ENCODE peak calls at places on chromosomes 11 and 22, in five cellular contexts. One of them, this sample, is unnamed.

GRCh38 chr11:359181-359714 is 10.1 kb upstream of the B4GALNT4 start:
- DNase-seq in NCI-H1436: no peak
- DNase-seq in stomach: no peak
- DNase-seq in omental fat pad: no peak
- DNase-seq in naive thymus-derived CD4-positive, alpha-beta T cell: no peak
- DNase-seq in this sample: no peak

GRCh38 chr11:69801513-69802335 is 17.5 kb downstream of the FGF3 start:
- DNase-seq in NCI-H1436: no peak
- DNase-seq in stomach: peak
- DNase-seq in omental fat pad: no peak
- DNase-seq in naive thymus-derived CD4-positive, alpha-beta T cell: peak
- DNase-seq in this sample: peak

GRCh38 chr11:104333977-104334376 is 170.0 kb upstream of the PDGFD start:
- DNase-seq in NCI-H1436: no peak
- DNase-seq in stomach: no peak
- DNase-seq in omental fat pad: no peak
- DNase-seq in naive thymus-derived CD4-positive, alpha-beta T cell: no peak
- DNase-seq in this sample: no peak

GRCh38 chr11:6200975-6201374 is 2.0 kb downstream of the OR52W1 start:
- DNase-seq in NCI-H1436: no peak
- DNase-seq in stomach: peak
- DNase-seq in omental fat pad: peak
- DNase-seq in naive thymus-derived CD4-positive, alpha-beta T cell: no peak
- DNase-seq in this sample: no peak

GRCh38 chr22:19632671-19633148 is 81.6 kb upstream of the SEPTIN5 start:
- DNase-seq in NCI-H1436: no peak
- DNase-seq in stomach: no peak
- DNase-seq in omental fat pad: no peak
- DNase-seq in naive thymus-derived CD4-positive, alpha-beta T cell: no peak
- DNase-seq in this sample: no peak

GRCh38 chr11:32809313-32809712 is 14.9 kb upstream of the CCDC73 start:
- DNase-seq in NCI-H1436: peak
- DNase-seq in stomach: peak
- DNase-seq in omental fat pad: peak
- DNase-seq in naive thymus-derived CD4-positive, alpha-beta T cell: peak
- DNase-seq in this sample: peak

GRCh38 chr11:115379528-115379927 is 124.7 kb downstream of the CADM1 start:
- DNase-seq in NCI-H1436: no peak
- DNase-seq in stomach: no peak
- DNase-seq in omental fat pad: no peak
- DNase-seq in naive thymus-derived CD4-positive, alpha-beta T cell: no peak
- DNase-seq in this sample: no peak

GRCh38 chr11:65657426-65657825 is 5.3 kb downstream of the RELA start:
- DNase-seq in NCI-H1436: no peak
- DNase-seq in stomach: no peak
- DNase-seq in omental fat pad: no peak
- DNase-seq in naive thymus-derived CD4-positive, alpha-beta T cell: no peak
- DNase-seq in this sample: no peak

GRCh38 chr11:74520316-74520715 is 26.8 kb upstream of the LIPT2 start:
- DNase-seq in NCI-H1436: no peak
- DNase-seq in stomach: no peak
- DNase-seq in omental fat pad: no peak
- DNase-seq in naive thymus-derived CD4-positive, alpha-beta T cell: no peak
- DNase-seq in this sample: no peak

GRCh38 chr22:23790819-23791736 is 4.3 kb downstream of the SMARCB1 start:
- DNase-seq in NCI-H1436: no peak
- DNase-seq in stomach: no peak
- DNase-seq in omental fat pad: no peak
- DNase-seq in naive thymus-derived CD4-positive, alpha-beta T cell: no peak
- DNase-seq in this sample: no peak

GRCh38 chr11:74057251-74058151 is 48.6 kb upstream of the UCP3 start:
- DNase-seq in NCI-H1436: no peak
- DNase-seq in stomach: no peak
- DNase-seq in omental fat pad: no peak
- DNase-seq in naive thymus-derived CD4-positive, alpha-beta T cell: no peak
- DNase-seq in this sample: no peak

GRCh38 chr11:60130496-60130895 is 42.0 kb downstream of the MS4A2 start:
- DNase-seq in NCI-H1436: no peak
- DNase-seq in stomach: no peak
- DNase-seq in omental fat pad: no peak
- DNase-seq in naive thymus-derived CD4-positive, alpha-beta T cell: no peak
- DNase-seq in this sample: peak

GRCh38 chr11:47863893-47864430 is 15.8 kb upstream of the NUP160 start:
- DNase-seq in NCI-H1436: no peak
- DNase-seq in stomach: no peak
- DNase-seq in omental fat pad: no peak
- DNase-seq in naive thymus-derived CD4-positive, alpha-beta T cell: no peak
- DNase-seq in this sample: no peak

GRCh38 chr22:22768885-22769284 is 118.7 kb upstream of the IGLL5 start:
- DNase-seq in NCI-H1436: no peak
- DNase-seq in stomach: no peak
- DNase-seq in omental fat pad: no peak
- DNase-seq in naive thymus-derived CD4-positive, alpha-beta T cell: no peak
- DNase-seq in this sample: no peak

GRCh38 chr22:38829485-38829884 is 14.3 kb downstream of the NPTXR start:
- DNase-seq in NCI-H1436: no peak
- DNase-seq in stomach: no peak
- DNase-seq in omental fat pad: no peak
- DNase-seq in naive thymus-derived CD4-positive, alpha-beta T cell: no peak
- DNase-seq in this sample: no peak

GRCh38 chr11:46223252-46223513 is 54.3 kb upstream of the CREB3L1 start:
- DNase-seq in NCI-H1436: no peak
- DNase-seq in stomach: no peak
- DNase-seq in omental fat pad: no peak
- DNase-seq in naive thymus-derived CD4-positive, alpha-beta T cell: no peak
- DNase-seq in this sample: no peak

GRCh38 chr11:68659158-68659921 is 25.0 kb upstream of the GAL start:
- DNase-seq in NCI-H1436: peak
- DNase-seq in stomach: no peak
- DNase-seq in omental fat pad: peak
- DNase-seq in naive thymus-derived CD4-positive, alpha-beta T cell: no peak
- DNase-seq in this sample: peak

GRCh38 chr22:37824674-37825641 is 1.8 kb downstream of the GALR3 start:
- DNase-seq in NCI-H1436: no peak
- DNase-seq in stomach: no peak
- DNase-seq in omental fat pad: no peak
- DNase-seq in naive thymus-derived CD4-positive, alpha-beta T cell: no peak
- DNase-seq in this sample: no peak

GRCh38 chr11:62613275-62613864 is 313 bp downstream of the ROM1 start:
- DNase-seq in NCI-H1436: no peak
- DNase-seq in stomach: peak
- DNase-seq in omental fat pad: no peak
- DNase-seq in naive thymus-derived CD4-positive, alpha-beta T cell: no peak
- DNase-seq in this sample: no peak

GRCh38 chr11:89498845-89499448 is 7.8 kb upstream of the NOX4 start:
- DNase-seq in NCI-H1436: no peak
- DNase-seq in stomach: no peak
- DNase-seq in omental fat pad: no peak
- DNase-seq in naive thymus-derived CD4-positive, alpha-beta T cell: no peak
- DNase-seq in this sample: no peak

GRCh38 chr11:100515087-100515486 is 172.0 kb upstream of the ARHGAP42 start:
- DNase-seq in NCI-H1436: no peak
- DNase-seq in stomach: no peak
- DNase-seq in omental fat pad: no peak
- DNase-seq in naive thymus-derived CD4-positive, alpha-beta T cell: no peak
- DNase-seq in this sample: no peak

GRCh38 chr22:40031766-40032470 is 37.2 kb downstream of the FAM83F start:
- DNase-seq in NCI-H1436: no peak
- DNase-seq in stomach: no peak
- DNase-seq in omental fat pad: no peak
- DNase-seq in naive thymus-derived CD4-positive, alpha-beta T cell: no peak
- DNase-seq in this sample: no peak

GRCh38 chr11:27018902-27019544 is 21.6 kb upstream of the BBOX1 start:
- DNase-seq in NCI-H1436: no peak
- DNase-seq in stomach: no peak
- DNase-seq in omental fat pad: no peak
- DNase-seq in naive thymus-derived CD4-positive, alpha-beta T cell: no peak
- DNase-seq in this sample: no peak

GRCh38 chr22:36225333-36225922 is 13.9 kb downstream of the APOL2 start:
- DNase-seq in NCI-H1436: no peak
- DNase-seq in stomach: no peak
- DNase-seq in omental fat pad: no peak
- DNase-seq in naive thymus-derived CD4-positive, alpha-beta T cell: no peak
- DNase-seq in this sample: no peak

GRCh38 chr11:76293189-76293631 is 86.9 kb upstream of the WNT11 start:
- DNase-seq in NCI-H1436: no peak
- DNase-seq in stomach: no peak
- DNase-seq in omental fat pad: no peak
- DNase-seq in naive thymus-derived CD4-positive, alpha-beta T cell: no peak
- DNase-seq in this sample: no peak

GRCh38 chr22:17213976-17214375 is 5.3 kb downstream of the ADA2 start:
- DNase-seq in NCI-H1436: no peak
- DNase-seq in stomach: peak
- DNase-seq in omental fat pad: no peak
- DNase-seq in naive thymus-derived CD4-positive, alpha-beta T cell: peak
- DNase-seq in this sample: no peak

GRCh38 chr11:47161134-47161854 is 15.4 kb downstream of the ARFGAP2 start:
- DNase-seq in NCI-H1436: peak
- DNase-seq in stomach: peak
- DNase-seq in omental fat pad: no peak
- DNase-seq in naive thymus-derived CD4-positive, alpha-beta T cell: peak
- DNase-seq in this sample: peak

GRCh38 chr11:36069576-36070214 is 125.8 kb downstream of the LDLRAD3 start:
- DNase-seq in NCI-H1436: no peak
- DNase-seq in stomach: no peak
- DNase-seq in omental fat pad: no peak
- DNase-seq in naive thymus-derived CD4-positive, alpha-beta T cell: no peak
- DNase-seq in this sample: no peak

GRCh38 chr11:2549080-2549479 is 104.3 kb downstream of the KCNQ1 start:
- DNase-seq in NCI-H1436: no peak
- DNase-seq in stomach: no peak
- DNase-seq in omental fat pad: no peak
- DNase-seq in naive thymus-derived CD4-positive, alpha-beta T cell: no peak
- DNase-seq in this sample: no peak

GRCh38 chr11:68950268-68950667 is 30.5 kb downstream of the MRGPRD start:
- DNase-seq in NCI-H1436: no peak
- DNase-seq in stomach: no peak
- DNase-seq in omental fat pad: no peak
- DNase-seq in naive thymus-derived CD4-positive, alpha-beta T cell: no peak
- DNase-seq in this sample: no peak

GRCh38 chr11:57547854-57548377 is 10.5 kb downstream of the SMTNL1 start:
- DNase-seq in NCI-H1436: no peak
- DNase-seq in stomach: no peak
- DNase-seq in omental fat pad: no peak
- DNase-seq in naive thymus-derived CD4-positive, alpha-beta T cell: no peak
- DNase-seq in this sample: no peak

GRCh38 chr22:46477967-46478635 is 59.3 kb downstream of the CELSR1 start:
- DNase-seq in NCI-H1436: no peak
- DNase-seq in stomach: no peak
- DNase-seq in omental fat pad: no peak
- DNase-seq in naive thymus-derived CD4-positive, alpha-beta T cell: no peak
- DNase-seq in this sample: no peak

GRCh38 chr11:63670738-63671321 is 346 bp downstream of the ATL3 start:
- DNase-seq in NCI-H1436: peak
- DNase-seq in stomach: peak
- DNase-seq in omental fat pad: no peak
- DNase-seq in naive thymus-derived CD4-positive, alpha-beta T cell: no peak
- DNase-seq in this sample: peak

GRCh38 chr22:29136715-29137700 is 64.2 kb downstream of the KREMEN1 start:
- DNase-seq in NCI-H1436: no peak
- DNase-seq in stomach: no peak
- DNase-seq in omental fat pad: no peak
- DNase-seq in naive thymus-derived CD4-positive, alpha-beta T cell: no peak
- DNase-seq in this sample: peak

GRCh38 chr11:77191823-77192495 is 63.9 kb downstream of the MYO7A start:
- DNase-seq in NCI-H1436: peak
- DNase-seq in stomach: peak
- DNase-seq in omental fat pad: no peak
- DNase-seq in naive thymus-derived CD4-positive, alpha-beta T cell: peak
- DNase-seq in this sample: peak

GRCh38 chr22:19889951-19890350 is 35.3 kb upstream of the GNB1L start:
- DNase-seq in NCI-H1436: no peak
- DNase-seq in stomach: no peak
- DNase-seq in omental fat pad: no peak
- DNase-seq in naive thymus-derived CD4-positive, alpha-beta T cell: no peak
- DNase-seq in this sample: no peak

GRCh38 chr11:126163779-126164178 is 47.7 kb downstream of the RPUSD4 start:
- DNase-seq in NCI-H1436: no peak
- DNase-seq in stomach: no peak
- DNase-seq in omental fat pad: no peak
- DNase-seq in naive thymus-derived CD4-positive, alpha-beta T cell: no peak
- DNase-seq in this sample: no peak

GRCh38 chr11:118229274-118229847 is 4.5 kb upstream of the JAML start:
- DNase-seq in NCI-H1436: no peak
- DNase-seq in stomach: no peak
- DNase-seq in omental fat pad: no peak
- DNase-seq in naive thymus-derived CD4-positive, alpha-beta T cell: no peak
- DNase-seq in this sample: no peak